ENCODE peak calls at places on chromosomes 13 and 19, in eight cellular contexts. E is transverse colon; J is IMR-90; S is aorta; A is heart right ventricle; D is CD8-positive, alpha-beta memory T cell; R is uterus; T is BJ. K is an unnamed sample. For H3K36me3, the result is how much of the 10 kb centered on the place peaks cover.

GRCh38 chr19:2491130-2491801 is 15.3 kb downstream of the GADD45B start:
- DNase-seq in R (peak), E (peak), J (peak), T (no peak), A (no peak), S (no peak), D (no peak), K (peak)

GRCh38 chr13:89749888-89750287 is 1597.6 kb upstream of the MIR17HG start:
- DNase-seq in D (no peak), S (no peak), R (no peak), A (no peak), J (no peak), T (no peak), E (no peak), K (no peak)

GRCh38 chr19:53463263-53463662 is 4.3 kb upstream of the ZNF813 start:
- DNase-seq in A (peak), S (peak), T (no peak), J (peak), R (peak), E (peak), D (no peak), K (peak)

GRCh38 chr13:34749046-34749445 is 193.0 kb upstream of the NBEA start:
- DNase-seq in J (no peak), D (no peak), T (no peak), A (no peak), S (no peak), R (no peak), E (no peak), K (no peak)

GRCh38 chr19:17078920-17079709 is 3.5 kb downstream of the MYO9B start:
- DNase-seq in T (no peak), J (peak), E (no peak), R (no peak), A (no peak), S (no peak), D (no peak), K (no peak)

GRCh38 chr19:19528721-19529490 is at the start of gene YJEFN3:
- DNase-seq in A (peak), R (no peak), D (no peak), T (no peak), E (no peak), J (peak), S (no peak), K (no peak)

GRCh38 chr13:95002968-95003813 is 290.8 kb upstream of the SOX21 start:
- DNase-seq in J (no peak), E (no peak), D (no peak), A (no peak), S (no peak), T (no peak), R (no peak), K (no peak)

GRCh38 chr13:79767126-79767525 is 286.2 kb downstream of the NDFIP2 start:
- DNase-seq in J (no peak), D (no peak), S (no peak), T (no peak), A (no peak), R (no peak), E (no peak), K (no peak)

GRCh38 chr19:49020931-49021895 is 2.9 kb downstream of the CGB3 start:
- DNase-seq in T (no peak), A (no peak), R (no peak), J (peak), D (no peak), E (no peak), S (no peak), K (no peak)

GRCh38 chr13:99269627-99270252 is 11.6 kb upstream of the GPR18 start:
- DNase-seq in T (no peak), S (no peak), J (peak), R (no peak), A (no peak), E (no peak), D (no peak), K (no peak)

GRCh38 chr13:108785844-108786243 is 156.4 kb downstream of the MYO16 start:
- DNase-seq in A (no peak), S (no peak), R (no peak), D (no peak), E (no peak), T (no peak), J (no peak), K (no peak)

GRCh38 chr19:58001895-58002369 is 688 bp downstream of the ZNF606 start:
- DNase-seq in T (no peak), R (no peak), E (peak), J (peak), S (no peak), D (peak), A (no peak), K (no peak)

GRCh38 chr13:46593403-46593802 is 40.4 kb downstream of the LRCH1 start:
- DNase-seq in R (no peak), S (no peak), J (no peak), E (no peak), A (no peak), D (no peak), T (no peak), K (no peak)

GRCh38 chr13:87080100-87080779 is 590.9 kb upstream of the SLITRK5 start:
- DNase-seq in J (no peak), T (no peak), D (no peak), S (peak), R (no peak), E (no peak), A (no peak), K (no peak)

GRCh38 chr19:4374451-4375163 is 25.7 kb downstream of the SH3GL1 start:
- DNase-seq in R (peak), T (peak), E (peak), A (peak), J (peak), D (no peak), S (peak), K (peak)

GRCh38 chr13:109028626-109029025 is 399.2 kb downstream of the MYO16 start:
- DNase-seq in R (no peak), E (no peak), A (no peak), S (no peak), T (no peak), D (no peak), J (no peak), K (no peak)

GRCh38 chr13:21124853-21125252 is 51.5 kb downstream of the SKA3 start:
- DNase-seq in J (peak), A (no peak), E (no peak), R (no peak), T (no peak), D (no peak), S (no peak), K (no peak)

GRCh38 chr19:32539240-32539916 is 41.6 kb upstream of the PDCD5 start:
- DNase-seq in R (no peak), T (no peak), E (no peak), S (no peak), J (no peak), A (no peak), D (no peak), K (no peak)

GRCh38 chr19:18762125-18763023 is 28.7 kb downstream of the COMP start:
- DNase-seq in R (peak), J (no peak), A (peak), S (no peak), E (peak), D (no peak), T (no peak), K (peak)

GRCh38 chr13:34425307-34425949 is 516.6 kb upstream of the NBEA start:
- DNase-seq in S (no peak), T (no peak), J (no peak), E (no peak), R (no peak), A (no peak), D (no peak), K (no peak)

GRCh38 chr13:41900918-41901317 is 60.0 kb downstream of the VWA8 start:
- DNase-seq in J (peak), E (no peak), S (no peak), R (no peak), D (no peak), T (no peak), A (no peak), K (no peak)

GRCh38 chr13:59038824-59039223 is 1124.9 kb downstream of the DIAPH3 start:
- DNase-seq in R (no peak), D (no peak), E (no peak), A (no peak), S (no peak), J (peak), T (no peak), K (no peak)

GRCh38 chr19:45250832-45251451 is at the start of gene MARK4:
- DNase-seq in A (peak), T (no peak), R (peak), E (peak), J (peak), S (peak), D (peak), K (peak)

GRCh38 chr19:56960959-56961622 is 120.6 kb upstream of the PEG3 start:
- DNase-seq in S (no peak), R (no peak), D (no peak), J (no peak), A (no peak), T (no peak), E (no peak), K (no peak)

GRCh38 chr19:32719611-32720059 is at the start of gene TDRD12:
- DNase-seq in D (no peak), T (no peak), J (no peak), R (no peak), A (peak), E (no peak), S (no peak), K (no peak)

GRCh38 chr19:16509141-16510061 is 13.2 kb downstream of the C19orf44 start:
- DNase-seq in T (no peak), A (no peak), D (no peak), R (no peak), J (peak), E (no peak), S (no peak), K (no peak)

GRCh38 chr13:46831588-46832194 is 34.7 kb upstream of the ESD start:
- DNase-seq in D (no peak), T (peak), R (peak), E (peak), S (no peak), A (no peak), J (peak), K (no peak)

GRCh38 chr19:32022044-32022945 is 323.1 kb upstream of the ZNF507 start:
- DNase-seq in R (no peak), D (no peak), A (no peak), E (no peak), T (no peak), S (no peak), J (no peak), K (no peak)

GRCh38 chr13:45119469-45119989 is 781 bp upstream of the GTF2F2 start:
- DNase-seq in S (no peak), J (peak), T (no peak), R (no peak), E (peak), A (no peak), D (peak), K (no peak)

GRCh38 chr13:20559659-20560356 is 7.1 kb upstream of the IFT88 start:
- DNase-seq in A (no peak), R (no peak), T (no peak), J (no peak), S (no peak), D (no peak), E (no peak), K (no peak)

GRCh38 chr19:480016-480855 is 16.1 kb upstream of the MADCAM1 start:
- DNase-seq in E (peak), S (peak), J (no peak), A (peak), R (peak), D (no peak), T (no peak), K (peak)

GRCh38 chr13:103055166-103055565 is 11.1 kb downstream of the SLC10A2 start:
- DNase-seq in T (no peak), R (no peak), S (no peak), E (no peak), A (no peak), D (no peak), J (no peak), K (no peak)

GRCh38 chr13:101579291-101579802 is 126.9 kb downstream of the ITGBL1 start:
- DNase-seq in A (no peak), S (no peak), T (no peak), D (no peak), J (peak), R (no peak), E (no peak), K (no peak)

GRCh38 chr13:101811881-101812280 is 359.4 kb downstream of the ITGBL1 start:
- DNase-seq in S (no peak), E (no peak), R (no peak), A (no peak), T (no peak), J (no peak), D (no peak), K (no peak)

GRCh38 chr13:24671367-24672117 is 8.7 kb upstream of the ATP12A start:
- DNase-seq in J (peak), D (no peak), S (no peak), A (no peak), E (peak), R (peak), T (peak), K (no peak)

GRCh38 chr19:3061214-3062161 is 807 bp downstream of the TLE5 start:
- DNase-seq in T (no peak), R (peak), D (peak), S (peak), J (peak), A (peak), E (peak), K (peak)

GRCh38 chr19:14416743-14417214 is 2.4 kb downstream of the DDX39A start:
- DNase-seq in J (no peak), E (peak), D (no peak), S (no peak), A (no peak), R (no peak), T (no peak), K (no peak)
- H3K36me3 ChIP-seq in J (under half), E (under half), D (under half), S (under half), A (under half), R (under half), T (under half), K (under half)

GRCh38 chr13:110336108-110336507 is 29.0 kb downstream of the COL4A2 start:
- DNase-seq in T (no peak), E (no peak), A (no peak), S (no peak), R (no peak), D (no peak), J (no peak), K (no peak)
- H3K36me3 ChIP-seq in T (under half), E (under half), A (under half), S (under half), R (under half), D (under half), J (under half), K (under half)

DNA sequence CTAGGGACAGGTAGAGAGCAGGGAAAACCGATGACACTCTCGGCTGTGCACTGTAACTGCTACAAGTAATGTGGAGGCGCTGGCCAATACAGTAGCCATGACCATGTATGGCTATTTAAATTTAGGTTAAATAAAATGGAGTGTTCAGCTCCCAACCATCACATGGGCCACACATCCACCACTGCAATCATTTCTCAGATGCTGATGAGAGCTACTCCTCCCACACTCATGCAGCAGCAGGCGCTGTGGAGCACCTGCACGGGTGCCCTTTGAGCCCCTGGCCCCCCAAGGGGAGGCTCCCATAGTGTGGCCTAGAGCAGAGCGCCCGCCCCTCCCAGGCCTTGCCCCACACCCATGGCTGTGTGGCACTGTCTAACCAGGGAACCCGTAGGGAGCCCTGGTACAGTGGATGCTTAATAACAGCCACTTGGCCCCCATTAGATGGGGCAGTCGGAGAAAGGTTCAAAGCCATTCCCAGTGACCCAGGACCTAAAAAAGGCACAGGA is 6.0 kb downstream of the ACP4 start:
- DNase-seq in J (no peak), T (no peak), A (no peak), E (no peak), S (no peak), D (no peak), R (no peak), K (no peak)
- H3K36me3 ChIP-seq in J (under half), T (under half), A (under half), E (under half), S (under half), D (under half), R (under half), K (under half)

GRCh38 chr19:34325961-34326360 is 39.0 kb upstream of the GPI start:
- DNase-seq in R (no peak), J (peak), D (no peak), S (no peak), E (no peak), A (no peak), T (no peak), K (no peak)

GRCh38 chr19:34328982-34329381 is 36.0 kb upstream of the GPI start:
- DNase-seq in T (no peak), J (no peak), R (no peak), D (no peak), A (no peak), S (no peak), E (no peak), K (no peak)

GRCh38 chr19:34332027-34332786 is 32.8 kb upstream of the GPI start:
- DNase-seq in R (no peak), S (no peak), T (no peak), D (no peak), A (no peak), E (no peak), J (peak), K (no peak)

GRCh38 chr19:34327851-34328250 is 37.1 kb upstream of the GPI start:
- DNase-seq in A (peak), J (no peak), R (no peak), S (no peak), D (no peak), E (no peak), T (no peak), K (no peak)

DNA sequence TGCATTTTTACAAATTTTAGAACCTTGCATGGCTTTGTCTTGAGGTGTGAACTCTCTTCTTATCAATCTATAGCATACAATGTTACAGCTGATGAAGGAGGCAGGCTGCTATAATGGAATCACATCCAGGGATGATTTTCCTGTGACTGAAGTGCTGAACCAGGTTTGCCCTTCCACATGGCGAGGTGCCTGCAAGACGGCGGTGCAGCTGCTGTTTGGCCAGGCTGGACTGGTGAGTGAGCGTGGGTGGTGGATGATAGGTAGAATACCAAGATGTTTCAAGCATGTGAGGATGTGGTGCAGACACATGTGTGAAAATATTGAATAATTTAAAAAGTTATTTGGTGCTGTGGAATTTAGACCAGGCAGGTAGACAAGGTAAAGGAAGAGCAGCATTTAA is 34.9 kb upstream of the GPI start:
- DNase-seq in R (no peak), D (no peak), T (no peak), A (no peak), J (no peak), E (no peak), S (no peak), K (no peak)
- H3K36me3 ChIP-seq in R (under half), D (half or more), T (under half), A (half or more), J (under half), E (under half), S (under half), K (half or more)

GRCh38 chr13:113207890-113208423 is 512 bp downstream of the PCID2 start:
- DNase-seq in T (no peak), A (peak), S (peak), R (no peak), E (peak), J (peak), D (no peak), K (peak)

GRCh38 chr13:113205428-113205931 is 3.0 kb downstream of the PCID2 start:
- DNase-seq in J (peak), S (no peak), D (no peak), A (no peak), E (no peak), T (no peak), R (no peak), K (no peak)

GRCh38 chr13:113203507-113204377 is 4.7 kb downstream of the PCID2 start:
- DNase-seq in E (no peak), R (no peak), T (no peak), A (peak), S (no peak), D (no peak), J (no peak), K (no peak)

GRCh38 chr13:113204378-113204734 is 4.1 kb downstream of the PCID2 start:
- DNase-seq in J (no peak), D (no peak), A (peak), E (no peak), S (no peak), T (no peak), R (no peak), K (peak)

DNA sequence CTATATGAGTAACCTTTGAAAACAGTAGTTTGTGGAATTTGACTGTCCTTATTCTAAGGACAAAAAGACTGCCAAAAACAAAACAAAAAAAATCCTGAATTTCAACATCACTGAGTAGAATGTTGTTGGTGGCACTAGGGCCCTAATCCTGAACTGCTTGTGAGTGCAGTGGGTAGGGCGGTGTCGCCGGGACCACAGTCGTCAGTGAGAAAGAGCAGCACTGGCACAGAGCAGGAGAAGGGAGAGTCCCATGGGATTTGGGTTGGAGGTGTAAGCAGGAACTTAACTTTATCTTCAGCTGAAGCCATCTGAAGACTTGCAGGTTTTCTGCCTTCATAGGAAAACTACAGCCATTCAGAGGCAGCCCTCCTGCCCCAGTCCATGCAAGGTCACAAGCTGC is 5.6 kb downstream of the PCID2 start:
- DNase-seq in J (no peak), R (no peak), D (no peak), T (no peak), A (no peak), S (no peak), E (no peak), K (no peak)
- H3K36me3 ChIP-seq in J (under half), R (under half), D (under half), T (under half), A (under half), S (under half), E (under half), K (under half)

DNA sequence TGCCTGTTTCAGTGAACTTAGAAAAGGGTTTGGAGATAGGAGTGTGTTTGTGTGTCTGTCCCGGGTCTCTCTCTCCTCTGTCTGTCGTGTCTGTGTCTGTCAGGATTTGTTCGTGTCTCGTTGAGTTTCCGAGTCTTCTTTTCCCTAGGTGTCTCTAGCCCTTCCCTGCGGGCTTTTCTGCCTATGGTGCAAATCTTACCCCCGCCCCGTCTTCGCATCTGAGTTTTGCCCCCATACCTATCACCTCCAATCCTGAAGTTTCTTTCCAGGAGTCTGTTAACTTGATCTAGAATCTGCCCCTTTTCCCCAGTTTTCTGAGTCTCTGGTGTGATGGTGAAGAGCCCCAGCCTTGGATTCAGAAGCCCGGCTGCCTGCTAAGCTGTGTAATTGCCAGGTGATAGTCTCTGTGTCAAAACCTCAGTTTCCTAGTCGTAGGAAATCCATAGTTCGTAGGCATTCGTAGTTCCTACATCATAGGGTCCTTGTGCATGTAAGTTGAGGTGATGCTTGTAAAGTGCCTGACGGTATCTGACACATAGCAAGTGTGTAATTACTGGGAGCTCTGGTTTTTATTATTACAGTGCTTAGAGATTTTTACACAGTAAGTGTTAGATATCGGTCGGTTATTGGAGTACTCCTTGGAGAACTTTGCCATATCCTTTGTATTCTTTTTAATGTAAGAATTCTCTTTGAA is 782 bp downstream of the EPN1 start:
- DNase-seq in E (no peak), T (no peak), A (no peak), D (no peak), R (no peak), J (no peak), S (no peak), K (peak)
- H3K36me3 ChIP-seq in E (under half), T (under half), A (under half), D (under half), R (under half), J (under half), S (under half), K (half or more)

GRCh38 chr19:13808856-13809255 is 13.6 kb downstream of the ZSWIM4 start:
- DNase-seq in A (no peak), R (no peak), S (no peak), E (no peak), T (no peak), J (no peak), D (no peak), K (no peak)
- H3K36me3 ChIP-seq in A (under half), R (under half), S (under half), E (under half), T (under half), J (half or more), D (under half), K (under half)